ENCODE peak calls at places on chromosome 16, in ten cellular contexts. E, S, N, Q, A, M, D, B, T and O are unnamed samples.

GRCh38 chr16:51648521-51648920 is 497.5 kb upstream of the SALL1 start:
- DNase-seq in E (no peak), S (no peak), N (no peak), Q (no peak), A (no peak), M (no peak), D (no peak), B (no peak), T (peak; percentile 8), O (no peak)

GRCh38 chr16:4404247-4404966 is 12.0 kb downstream of the CORO7 start:
- DNase-seq in E (no peak), S (peak; percentile 97), N (no peak), Q (no peak), A (no peak), M (peak; percentile 32), D (peak; percentile 60), B (no peak), T (peak; percentile 56), O (peak; percentile 60)

GRCh38 chr16:4570086-4570485 is 13.9 kb downstream of the C16orf96 start:
- DNase-seq in E (no peak), S (no peak), N (no peak), Q (no peak), A (no peak), M (no peak), D (no peak), B (no peak), T (no peak), O (no peak)

GRCh38 chr16:20329392-20330138 is 2.3 kb upstream of the GP2 start:
- DNase-seq in E (no peak), S (no peak), N (no peak), Q (no peak), A (no peak), M (no peak), D (no peak), B (no peak), T (no peak), O (no peak)

GRCh38 chr16:79328327-79329162 is 272.0 kb downstream of the MAF start:
- DNase-seq in E (no peak), S (peak; percentile 55), N (no peak), Q (no peak), A (no peak), M (no peak), D (no peak), B (no peak), T (no peak), O (no peak)

GRCh38 chr16:75550211-75550662 is 5.8 kb downstream of the TMEM231 start:
- DNase-seq in E (peak; percentile 61), S (peak; percentile 89), N (no peak), Q (peak; percentile 28), A (peak; percentile 88), M (peak; percentile 72), D (peak; percentile 31), B (peak; percentile 20), T (no peak), O (no peak)

GRCh38 chr16:12254566-12254965 is 278.0 kb downstream of the SNX29 start:
- DNase-seq in E (no peak), S (no peak), N (no peak), Q (no peak), A (no peak), M (no peak), D (no peak), B (no peak), T (no peak), O (no peak)

GRCh38 chr16:31532120-31532519 is 4.4 kb downstream of the AHSP start:
- DNase-seq in E (no peak), S (no peak), N (no peak), Q (no peak), A (no peak), M (no peak), D (no peak), B (no peak), T (no peak), O (no peak)

GRCh38 chr16:78705694-78706093 is 606.2 kb downstream of the WWOX start:
- DNase-seq in E (no peak), S (no peak), N (peak; percentile 15), Q (no peak), A (peak; percentile 66), M (no peak), D (no peak), B (no peak), T (no peak), O (peak; percentile 2)

DNA sequence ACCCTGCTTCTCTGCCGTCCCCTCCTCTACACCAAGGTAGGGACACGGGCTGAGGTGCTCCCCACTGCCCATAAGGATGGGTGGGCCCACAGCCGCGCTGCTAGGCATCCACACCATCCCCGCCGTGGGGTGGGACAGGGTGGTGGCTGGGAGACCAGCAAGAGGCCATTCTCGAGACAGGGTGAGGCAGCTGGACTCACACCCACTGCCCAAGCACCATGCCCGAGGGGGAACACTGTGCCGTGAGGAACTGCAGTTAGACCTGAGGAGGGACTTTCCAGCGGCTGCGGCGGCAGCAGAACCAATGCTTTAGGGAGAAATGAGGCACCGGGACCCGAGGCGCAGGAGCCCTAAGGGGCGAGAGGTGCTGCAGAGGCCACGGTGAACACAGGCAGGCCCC is 13.3 kb downstream of the PKD1 start:
- DNase-seq in E (no peak), S (no peak), N (no peak), Q (no peak), A (peak; percentile 47), M (no peak), D (no peak), B (no peak), T (no peak), O (no peak)
- H3K4me1 ChIP-seq in E (no peaks in the 10 kb centered on the region), S (peaks cover 4% of the 10 kb centered on the region), N (no peaks in the 10 kb centered on the region), Q (peaks cover 10% of the 10 kb centered on the region), A (peaks cover 58% of the 10 kb centered on the region), M (peaks cover 21% of the 10 kb centered on the region), D (peaks cover 85% of the 10 kb centered on the region), B (peaks cover 32% of the 10 kb centered on the region), T (peaks cover 29% of the 10 kb centered on the region), O (peaks cover 16% of the 10 kb centered on the region)

GRCh38 chr16:65494609-65495008 is 372.7 kb upstream of the CDH11 start:
- DNase-seq in E (no peak), S (no peak), N (no peak), Q (no peak), A (no peak), M (no peak), D (no peak), B (no peak), T (no peak), O (no peak)
- H3K9me3 ChIP-seq in E (no peaks in the 10 kb centered on the region), S (no peaks in the 10 kb centered on the region), N (no peaks in the 10 kb centered on the region), Q (no peaks in the 10 kb centered on the region), A (no peaks in the 10 kb centered on the region), M (no peaks in the 10 kb centered on the region), D (no peaks in the 10 kb centered on the region), B (no peaks in the 10 kb centered on the region), T (no peaks in the 10 kb centered on the region), O (no peaks in the 10 kb centered on the region)

GRCh38 chr16:65622161-65622560 is 500.3 kb upstream of the CDH11 start:
- DNase-seq in E (no peak), S (no peak), N (no peak), Q (no peak), A (no peak), M (no peak), D (no peak), B (no peak), T (no peak), O (no peak)
- H3K27me3 ChIP-seq in E (no peaks in the 10 kb centered on the region), S (no peaks in the 10 kb centered on the region), N (no peaks in the 10 kb centered on the region), Q (no peaks in the 10 kb centered on the region), A (no peaks in the 10 kb centered on the region), M (no peaks in the 10 kb centered on the region), D (no peaks in the 10 kb centered on the region), B (no peaks in the 10 kb centered on the region), T (no peaks in the 10 kb centered on the region), O (no peaks in the 10 kb centered on the region)

GRCh38 chr16:2964416-2965223 is 545 bp downstream of the KREMEN2 start:
- DNase-seq in E (peak; percentile 49), S (peak; percentile 99), N (peak; percentile 50), Q (no peak), A (peak; percentile 70), M (peak; percentile 58), D (peak; percentile 39), B (no peak), T (no peak), O (no peak)
- H3K4me1 ChIP-seq in E (no peaks in the 10 kb centered on the region), S (peaks cover 5% of the 10 kb centered on the region), N (peaks cover 69% of the 10 kb centered on the region), Q (peaks cover 4% of the 10 kb centered on the region), A (peaks cover 45% of the 10 kb centered on the region), M (peaks cover 30% of the 10 kb centered on the region), D (peaks cover 68% of the 10 kb centered on the region), B (peaks cover 19% of the 10 kb centered on the region), T (peaks cover 5% of the 10 kb centered on the region), O (peaks cover 3% of the 10 kb centered on the region)

GRCh38 chr16:35197656-35198055 is 1738.2 kb downstream of the TP53TG3F start:
- DNase-seq in E (no peak), S (no peak), N (no peak), Q (no peak), A (no peak), M (no peak), D (no peak), B (no peak), T (no peak), O (no peak)
- H3K9me3 ChIP-seq in E (no peaks in the 10 kb centered on the region), S (peaks cover 80% of the 10 kb centered on the region), N (peaks cover 58% of the 10 kb centered on the region), Q (no peaks in the 10 kb centered on the region), A (peaks cover 20% of the 10 kb centered on the region), M (no peaks in the 10 kb centered on the region), D (no peaks in the 10 kb centered on the region), B (no peaks in the 10 kb centered on the region), T (peaks cover 4% of the 10 kb centered on the region), O (no peaks in the 10 kb centered on the region)

GRCh38 chr16:85949787-85950186 is 50.8 kb downstream of the IRF8 start:
- DNase-seq in E (no peak), S (no peak), N (no peak), Q (no peak), A (no peak), M (no peak), D (no peak), B (no peak), T (no peak), O (no peak)
- H3K27me3 ChIP-seq in E (no peaks in the 10 kb centered on the region), S (no peaks in the 10 kb centered on the region), N (peaks cover 4% of the 10 kb centered on the region), Q (no peaks in the 10 kb centered on the region), A (no peaks in the 10 kb centered on the region), M (no peaks in the 10 kb centered on the region), D (no peaks in the 10 kb centered on the region), B (peaks cover 2% of the 10 kb centered on the region), T (peaks cover 72% of the 10 kb centered on the region), O (peaks cover 17% of the 10 kb centered on the region)

DNA sequence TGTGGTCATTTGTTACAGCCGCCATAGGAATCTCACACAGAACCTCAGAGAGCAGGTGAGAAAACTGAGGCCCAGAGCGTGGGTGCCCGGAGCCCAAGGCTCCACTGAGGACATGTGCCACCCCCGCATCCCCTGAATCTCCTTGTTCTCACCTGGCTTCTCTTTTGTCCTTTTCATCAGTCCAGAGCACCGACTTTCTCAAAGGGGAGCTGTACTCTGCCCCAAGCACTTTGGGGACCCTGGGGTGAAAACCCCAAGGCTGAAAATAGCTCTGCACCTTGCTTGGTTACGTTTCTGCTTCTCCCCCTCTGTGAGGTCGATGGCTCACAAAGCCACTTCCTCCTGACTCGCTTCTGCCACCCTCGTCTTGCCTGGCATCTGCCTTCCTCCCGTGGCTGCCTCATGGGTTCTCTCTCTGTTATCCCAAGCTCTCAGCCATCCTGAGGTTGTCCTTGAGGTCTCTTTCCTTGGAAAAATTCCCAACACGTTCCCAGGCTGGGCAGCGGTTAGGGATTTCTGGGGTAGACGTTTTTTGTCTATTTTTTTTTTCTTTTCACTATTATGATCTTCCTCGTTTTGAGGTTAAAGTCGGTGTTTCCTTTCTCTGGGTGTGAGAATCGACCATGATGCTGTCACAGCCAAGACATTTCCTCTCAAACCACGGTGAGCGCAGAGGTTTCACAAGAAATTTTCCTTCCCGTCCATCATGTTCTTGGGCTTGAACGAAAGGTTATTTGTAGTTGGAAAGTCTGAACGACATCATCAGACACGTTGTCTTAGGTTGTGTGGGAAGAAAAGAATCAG is 37.2 kb downstream of the IRF8 start:
- DNase-seq in E (peak; percentile 71), S (no peak), N (peak; percentile 59), Q (no peak), A (no peak), M (peak; percentile 46), D (no peak), B (no peak), T (no peak), O (peak; percentile 11)
- H3K4me1 ChIP-seq in E (no peaks in the 10 kb centered on the region), S (no peaks in the 10 kb centered on the region), N (peaks cover 20% of the 10 kb centered on the region), Q (no peaks in the 10 kb centered on the region), A (no peaks in the 10 kb centered on the region), M (no peaks in the 10 kb centered on the region), D (peaks cover 5% of the 10 kb centered on the region), B (no peaks in the 10 kb centered on the region), T (no peaks in the 10 kb centered on the region), O (peaks cover 5% of the 10 kb centered on the region)